ENCODE peak calls at places on chromosomes 3 and 15, in ten cellular contexts. M is choroid plexus epithelial cell; T is stimulated activated CD8-positive, alpha-beta memory T cell treated with anti-CD3 and anti-CD28 coated beads, Interleukin-15, amount 100 ng/mL, for 24 hours; Y is activated CD8-positive, alpha-beta memory T cell treated with anti-CD3 and anti-CD28 coated beads for 4 hours; B is SHP77 treated with DMSO at 0.1 percent for 48 hours; X is pons; L is renal cortical epithelial cell; P is Daoy; K is aorta; Q is ovary. J is an unnamed sample.

GRCh38 chr3:151592287-151592686 is 131.4 kb upstream of the IGSF10 start:
- DNase-seq in M (no peak), T (no peak), Y (no peak), B (no peak), X (peak), L (no peak), P (no peak), K (no peak), Q (no peak), J (no peak)

GRCh38 chr3:184039414-184039813 is 7.9 kb downstream of the HTR3D start:
- DNase-seq in M (no peak), T (no peak), Y (no peak), B (no peak), X (no peak), L (peak), P (no peak), K (no peak), Q (no peak), J (no peak)

GRCh38 chr3:12375572-12375971 is 86.7 kb downstream of the PPARG start:
- DNase-seq in M (no peak), T (no peak), Y (no peak), B (no peak), X (no peak), L (no peak), P (no peak), K (no peak), Q (no peak), J (no peak)

GRCh38 chr15:39801641-39802309 is 19.1 kb upstream of the FSIP1 start:
- DNase-seq in M (peak), T (no peak), Y (no peak), B (no peak), X (no peak), L (no peak), P (peak), K (no peak), Q (no peak), J (no peak)

GRCh38 chr15:28942046-28942445 is 56.3 kb downstream of the APBA2 start:
- DNase-seq in M (no peak), T (no peak), Y (no peak), B (no peak), X (no peak), L (no peak), P (no peak), K (peak), Q (no peak), J (no peak)

GRCh38 chr15:66923438-66923881 is 141.9 kb upstream of the SMAD3 start:
- DNase-seq in M (peak), T (no peak), Y (no peak), B (no peak), X (no peak), L (peak), P (peak), K (no peak), Q (no peak), J (no peak)

GRCh38 chr3:99418209-99418635 is 220.2 kb upstream of the COL8A1 start:
- DNase-seq in M (no peak), T (no peak), Y (no peak), B (no peak), X (no peak), L (no peak), P (no peak), K (no peak), Q (no peak), J (no peak)

GRCh38 chr15:60162911-60163310 is 158.8 kb downstream of the FOXB1 start:
- DNase-seq in M (no peak), T (no peak), Y (no peak), B (no peak), X (no peak), L (no peak), P (no peak), K (no peak), Q (no peak), J (no peak)

GRCh38 chr3:89617706-89618105 is 510.3 kb downstream of the EPHA3 start:
- DNase-seq in M (peak), T (no peak), Y (no peak), B (no peak), X (no peak), L (no peak), P (no peak), K (no peak), Q (no peak), J (no peak)

GRCh38 chr3:87236093-87236492 is 9.0 kb downstream of the CHMP2B start:
- DNase-seq in M (no peak), T (no peak), Y (no peak), B (no peak), X (no peak), L (peak), P (no peak), K (no peak), Q (no peak), J (no peak)

GRCh38 chr3:65484964-65485363 is 553.8 kb downstream of the MAGI1 start:
- DNase-seq in M (no peak), T (no peak), Y (no peak), B (no peak), X (peak), L (peak), P (no peak), K (no peak), Q (no peak), J (no peak)

GRCh38 chr3:23740517-23741402 is 65.0 kb upstream of the UBE2E1 start:
- DNase-seq in M (peak), T (no peak), Y (no peak), B (peak), X (no peak), L (peak), P (peak), K (no peak), Q (no peak), J (no peak)

GRCh38 chr3:66504761-66505641 is 4.2 kb upstream of the LRIG1 start:
- DNase-seq in M (no peak), T (no peak), Y (no peak), B (no peak), X (no peak), L (peak), P (no peak), K (no peak), Q (no peak), J (no peak)

GRCh38 chr3:72418149-72418686 is 430.0 kb downstream of the SHQ1 start:
- DNase-seq in M (peak), T (no peak), Y (no peak), B (no peak), X (no peak), L (no peak), P (no peak), K (no peak), Q (no peak), J (no peak)

GRCh38 chr3:159839561-159840379 is 148.9 kb upstream of the IL12A start:
- DNase-seq in M (no peak), T (no peak), Y (no peak), B (no peak), X (peak), L (peak), P (no peak), K (no peak), Q (no peak), J (no peak)

GRCh38 chr3:14517601-14518431 is 22.3 kb downstream of the GRIP2 start:
- DNase-seq in M (no peak), T (no peak), Y (no peak), B (no peak), X (no peak), L (no peak), P (no peak), K (no peak), Q (peak), J (no peak)

GRCh38 chr15:90530250-90531051 is 728 bp downstream of the CRTC3 start:
- DNase-seq in M (peak), T (peak), Y (no peak), B (peak), X (no peak), L (no peak), P (peak), K (peak), Q (peak), J (no peak)

GRCh38 chr3:42123012-42123581 is 31.9 kb downstream of the TRAK1 start:
- DNase-seq in M (peak), T (no peak), Y (no peak), B (peak), X (no peak), L (no peak), P (peak), K (no peak), Q (no peak), J (no peak)

GRCh38 chr3:132416807-132417694 is at the start of gene DNAJC13:
- DNase-seq in M (peak), T (peak), Y (peak), B (peak), X (peak), L (peak), P (peak), K (peak), Q (peak), J (peak)

GRCh38 chr3:114827495-114827894 is 319.6 kb downstream of the ZBTB20 start:
- DNase-seq in M (peak), T (no peak), Y (no peak), B (peak), X (peak), L (peak), P (peak), K (no peak), Q (no peak), J (no peak)

GRCh38 chr15:29018406-29018805 is 132.6 kb downstream of the APBA2 start:
- DNase-seq in M (no peak), T (no peak), Y (no peak), B (no peak), X (no peak), L (no peak), P (no peak), K (no peak), Q (no peak), J (no peak)

GRCh38 chr15:38208779-38209178 is 43.9 kb upstream of the SPRED1 start:
- DNase-seq in M (no peak), T (no peak), Y (no peak), B (no peak), X (no peak), L (no peak), P (no peak), K (no peak), Q (no peak), J (no peak)

GRCh38 chr3:17243616-17244015 is 358.9 kb downstream of the PLCL2 start:
- DNase-seq in M (no peak), T (no peak), Y (no peak), B (no peak), X (no peak), L (no peak), P (no peak), K (no peak), Q (no peak), J (no peak)

GRCh38 chr3:59555593-59556315 is 505.9 kb upstream of the CFAP20DC start:
- DNase-seq in M (peak), T (no peak), Y (no peak), B (no peak), X (no peak), L (peak), P (no peak), K (no peak), Q (no peak), J (no peak)

GRCh38 chr3:10950476-10951294 is 41.9 kb upstream of the SLC6A1 start:
- DNase-seq in M (peak), T (no peak), Y (no peak), B (peak), X (peak), L (peak), P (peak), K (no peak), Q (peak), J (no peak)

GRCh38 chr3:144097144-144097543 is 125.5 kb downstream of the DIPK2A start:
- DNase-seq in M (no peak), T (no peak), Y (no peak), B (no peak), X (no peak), L (no peak), P (no peak), K (no peak), Q (no peak), J (no peak)

GRCh38 chr3:76245073-76245472 is 459.7 kb upstream of the ZNF717 start:
- DNase-seq in M (peak), T (no peak), Y (no peak), B (no peak), X (no peak), L (no peak), P (no peak), K (no peak), Q (no peak), J (no peak)

GRCh38 chr3:62100233-62100989 is 272.9 kb downstream of the FEZF2 start:
- DNase-seq in M (peak), T (no peak), Y (no peak), B (no peak), X (peak), L (no peak), P (no peak), K (no peak), Q (no peak), J (no peak)

GRCh38 chr3:33577588-33577987 is 137.4 kb upstream of the UBP1 start:
- DNase-seq in M (no peak), T (no peak), Y (no peak), B (no peak), X (no peak), L (no peak), P (no peak), K (no peak), Q (no peak), J (no peak)